ENCODE peak calls at places on chromosome 11, in four cellular contexts. O is heart left ventricle, W is uterus, X is PC-9. R is an unnamed sample.

GRCh38 chr11:122983438-122984185 is 2.0 kb upstream of the BSX start:
- DNase-seq in O (no peak), W (no peak), X (peak; percentile 15), R (no peak)

GRCh38 chr11:113447621-113448310 is 27.4 kb downstream of the DRD2 start:
- DNase-seq in O (no peak), W (no peak), X (no peak), R (no peak)

GRCh38 chr11:693887-694562 is 997 bp downstream of the DEAF1 start:
- DNase-seq in O (peak; percentile 44), W (peak; percentile 55), X (no peak), R (no peak)

GRCh38 chr11:8089791-8090510 is 8.9 kb downstream of the TUB start:
- DNase-seq in O (no peak), W (peak; percentile 13), X (no peak), R (no peak)

GRCh38 chr11:110362916-110363574 is 66.6 kb upstream of the RDX start:
- DNase-seq in O (peak; percentile 36), W (no peak), X (peak; percentile 73), R (peak; percentile 20)

GRCh38 chr11:124762624-124763155 is 600 bp upstream of the ESAM start:
- DNase-seq in O (no peak), W (no peak), X (no peak), R (peak; percentile 29)

GRCh38 chr11:113014731-113015455 is 53.7 kb downstream of the NCAM1 start:
- DNase-seq in O (peak; percentile 86), W (peak; percentile 53), X (no peak), R (peak; percentile 70)

GRCh38 chr11:19947521-19948114 is 212.7 kb downstream of the DBX1 start:
- DNase-seq in O (no peak), W (no peak), X (no peak), R (no peak)

GRCh38 chr11:75279273-75279672 is 38.7 kb downstream of the TPBGL start:
- DNase-seq in O (peak; percentile 10), W (no peak), X (no peak), R (no peak)

GRCh38 chr11:108319541-108320145 is 96.8 kb downstream of the ATM start:
- DNase-seq in O (no peak), W (no peak), X (peak; percentile 23), R (no peak)

GRCh38 chr11:4713241-4713640 is 8.7 kb downstream of the MMP26 start:
- DNase-seq in O (no peak), W (no peak), X (no peak), R (no peak)

GRCh38 chr11:85823816-85824215 is 12.9 kb upstream of the SYTL2 start:
- DNase-seq in O (no peak), W (no peak), X (no peak), R (no peak)

GRCh38 chr11:45331839-45332485 is 45.8 kb upstream of the SYT13 start:
- DNase-seq in O (no peak), W (no peak), X (no peak), R (no peak)

GRCh38 chr11:84501750-84502149 is 1125.4 kb downstream of the DLG2 start:
- DNase-seq in O (no peak), W (no peak), X (no peak), R (no peak)

GRCh38 chr11:477042-477715 is 27.1 kb downstream of the PTDSS2 start:
- DNase-seq in O (no peak), W (no peak), X (no peak), R (no peak)

GRCh38 chr11:66907751-66908173 is 50.4 kb downstream of the PC start:
- DNase-seq in O (no peak), W (no peak), X (no peak), R (no peak)

GRCh38 chr11:130786586-130786985 is 129.7 kb downstream of the SNX19 start:
- DNase-seq in O (peak; percentile 43), W (no peak), X (no peak), R (no peak)
- H3K27ac ChIP-seq in O (no peak overlapping the region), W (no peak overlapping the region), X (peak overlapping the region; percentile 39), R (no peak overlapping the region)

GRCh38 chr11:64855596-64856304 is 11.3 kb upstream of the CDC42BPG start:
- DNase-seq in O (no peak), W (no peak), X (no peak), R (no peak)
- H3K4me1 ChIP-seq in O (peaks cover 91% of the 10 kb centered on the region), W (peaks cover 11% of the 10 kb centered on the region), X (peaks cover 79% of the 10 kb centered on the region), R (peaks cover 97% of the 10 kb centered on the region)

DNA sequence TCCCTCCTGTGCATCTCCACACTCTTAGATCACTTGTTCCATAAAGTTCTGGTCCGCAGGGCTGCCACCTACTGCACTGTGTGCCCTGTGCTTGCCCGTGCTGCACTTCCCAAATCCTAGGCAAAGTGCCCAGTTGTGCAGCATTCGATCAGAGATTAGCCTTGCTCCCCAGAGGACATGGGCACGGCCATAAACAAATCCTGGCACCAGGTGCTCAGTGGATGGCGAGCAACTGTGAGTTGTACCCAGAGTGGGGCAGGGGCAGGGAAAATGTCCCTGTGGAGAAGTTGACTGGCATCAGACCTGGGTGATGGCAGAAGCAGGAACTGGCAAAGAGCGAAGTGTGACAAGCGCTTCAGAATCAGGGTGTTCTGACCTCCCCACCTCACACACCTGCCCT is 4.7 kb downstream of the FADS2 start:
- DNase-seq in O (peak; percentile 66), W (no peak), X (no peak), R (peak; percentile 43)
- H3K27ac ChIP-seq in O (no peak overlapping the region), W (peak overlapping the region; percentile 87), X (no peak overlapping the region), R (no peak overlapping the region)

DNA sequence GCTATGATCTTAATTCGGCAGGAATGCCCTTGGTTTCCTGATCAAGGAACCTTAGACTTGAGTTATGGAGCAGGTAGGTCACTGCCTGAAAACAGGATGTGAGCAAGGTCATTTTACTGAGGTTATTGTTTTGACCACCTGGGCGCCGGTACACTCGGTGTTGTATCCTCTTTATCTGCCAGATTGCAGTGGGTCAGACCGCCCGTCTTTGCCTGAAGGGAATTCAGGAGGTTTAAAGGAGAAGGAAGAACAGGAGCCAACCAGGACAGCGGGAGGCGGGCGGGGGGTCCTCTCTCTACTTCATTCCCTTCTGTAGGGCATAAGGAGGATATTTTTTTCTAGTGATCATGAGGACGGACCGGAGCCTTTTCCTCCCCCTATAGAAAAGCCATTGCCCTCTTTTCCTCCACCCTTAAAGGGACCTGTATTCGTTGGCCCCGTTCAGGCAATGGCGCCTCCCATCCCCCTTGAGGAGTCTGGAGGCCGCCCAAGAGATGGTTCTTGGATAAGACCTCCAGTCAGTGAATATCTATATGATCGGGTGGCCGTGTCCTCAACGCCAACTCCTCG is 649 bp downstream of the MS4A15 start:
- DNase-seq in O (no peak), W (no peak), X (no peak), R (no peak)
- H3K4me1 ChIP-seq in O (peaks cover 5% of the 10 kb centered on the region), W (no peaks in the 10 kb centered on the region), X (no peaks in the 10 kb centered on the region), R (no peaks in the 10 kb centered on the region)

GRCh38 chr11:13135385-13136271 is 126.5 kb downstream of the RASSF10 start:
- DNase-seq in O (no peak), W (no peak), X (no peak), R (no peak)

GRCh38 chr11:13137778-13138400 is 128.8 kb downstream of the RASSF10 start:
- DNase-seq in O (no peak), W (no peak), X (peak; percentile 59), R (no peak)

GRCh38 chr11:13136272-13136596 is 127.1 kb downstream of the RASSF10 start:
- DNase-seq in O (no peak), W (no peak), X (no peak), R (no peak)

GRCh38 chr11:13140028-13140870 is 131.1 kb downstream of the RASSF10 start:
- DNase-seq in O (no peak), W (no peak), X (peak; percentile 71), R (no peak)

GRCh38 chr11:13134886-13135285 is 125.8 kb downstream of the RASSF10 start:
- DNase-seq in O (no peak), W (no peak), X (no peak), R (no peak)
- H3K27ac ChIP-seq in O (no peak overlapping the region), W (no peak overlapping the region), X (no peak overlapping the region), R (no peak overlapping the region)

GRCh38 chr11:117794772-117795629 is 2.0 kb downstream of the DSCAML1 start:
- DNase-seq in O (no peak), W (no peak), X (no peak), R (no peak)

GRCh38 chr11:117794144-117794543 is 2.9 kb downstream of the DSCAML1 start:
- DNase-seq in O (no peak), W (no peak), X (no peak), R (no peak)

GRCh38 chr11:117796456-117797428 is at the start of gene DSCAML1:
- DNase-seq in O (peak; percentile 48), W (no peak), X (no peak), R (peak; percentile 43)

GRCh38 chr11:117793521-117793920 is 3.5 kb downstream of the DSCAML1 start:
- DNase-seq in O (no peak), W (no peak), X (no peak), R (no peak)

GRCh38 chr11:117795726-117796455 is 1.1 kb downstream of the DSCAML1 start:
- DNase-seq in O (no peak), W (no peak), X (no peak), R (no peak)
- H3K4me1 ChIP-seq in O (peaks cover 23% of the 10 kb centered on the region), W (no peaks in the 10 kb centered on the region), X (no peaks in the 10 kb centered on the region), R (peaks cover 19% of the 10 kb centered on the region)

GRCh38 chr11:59550842-59551650 is 39.7 kb downstream of the OR4D9 start:
- DNase-seq in O (peak; percentile 76), W (peak; percentile 90), X (peak; percentile 83), R (peak; percentile 77)

GRCh38 chr11:59550368-59550841 is 39.1 kb downstream of the OR4D9 start:
- DNase-seq in O (peak; percentile 71), W (peak; percentile 85), X (peak; percentile 94), R (peak; percentile 67)

GRCh38 chr11:59544869-59545178 is 33.5 kb downstream of the OR4D9 start:
- DNase-seq in O (no peak), W (no peak), X (no peak), R (no peak)

GRCh38 chr11:59545179-59546020 is 34.1 kb downstream of the OR4D9 start:
- DNase-seq in O (no peak), W (no peak), X (peak; percentile 51), R (no peak)

DNA sequence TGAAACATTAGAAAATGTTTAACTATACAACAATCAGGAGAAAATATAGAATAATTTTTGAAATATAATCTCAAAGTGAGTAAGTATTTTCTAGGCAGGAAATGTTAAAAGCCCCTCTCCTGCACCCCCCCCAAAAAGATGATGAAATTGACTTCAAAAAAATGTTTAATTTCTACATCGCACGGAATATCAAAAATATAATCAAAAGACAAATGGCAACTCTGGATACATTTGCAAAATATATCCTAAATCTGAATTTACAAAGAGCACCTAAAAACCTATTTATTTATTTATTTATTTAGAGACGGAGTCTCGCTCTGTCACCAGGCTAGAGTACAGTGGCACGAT is 36.9 kb downstream of the OR4D9 start:
- DNase-seq in O (no peak), W (no peak), X (no peak), R (no peak)
- H3K27ac ChIP-seq in O (no peak overlapping the region), W (no peak overlapping the region), X (no peak overlapping the region), R (no peak overlapping the region)

GRCh38 chr11:2807276-2807681 is 78.3 kb downstream of the CDKN1C start:
- DNase-seq in O (peak; percentile 76), W (peak; percentile 93), X (no peak), R (peak; percentile 78)
- H3K4me1 ChIP-seq in O (peaks cover 50% of the 10 kb centered on the region), W (peaks cover 20% of the 10 kb centered on the region), X (no peaks in the 10 kb centered on the region), R (peaks cover 24% of the 10 kb centered on the region)

R was measured in heart right ventricle.